ENCODE peak calls at places on chromosomes 6 and 20, in seven cellular contexts. O, G, X, N, U, C and M are unnamed samples.
A peak's percentile ranks its signal among the peaks of the same experiment; 100 is the strongest.

GRCh38 chr6:37251211-37251610 is 6.4 kb upstream of the TBC1D22B start:
- DNase-seq in X (no peak), O (no peak), N (no peak), C (no peak), U (no peak), G (no peak), M (no peak)

GRCh38 chr6:6516643-6517042 is 71.9 kb upstream of the LY86 start:
- DNase-seq in C (no peak), N (no peak), O (peak; percentile 26), X (no peak), G (no peak), U (no peak), M (no peak)

GRCh38 chr20:32227316-32227715 is 19.6 kb downstream of the POFUT1 start:
- DNase-seq in U (no peak), G (no peak), C (no peak), X (no peak), O (no peak), N (no peak), M (no peak)

GRCh38 chr6:140879861-140880260 is 1252.9 kb upstream of the GJE1 start:
- DNase-seq in U (no peak), N (no peak), X (no peak), G (no peak), O (no peak), C (peak; percentile 13), M (no peak)

GRCh38 chr6:152697634-152698033 is at the start of gene MYCT1:
- DNase-seq in C (no peak), O (no peak), U (no peak), X (no peak), N (no peak), G (no peak), M (no peak)

GRCh38 chr6:40906759-40907158 is 132.3 kb downstream of the UNC5CL start:
- DNase-seq in U (no peak), X (no peak), N (no peak), C (no peak), O (no peak), G (no peak), M (no peak)

GRCh38 chr6:148450866-148451265 is 108.2 kb downstream of the SASH1 start:
- DNase-seq in O (no peak), U (no peak), N (no peak), C (no peak), G (no peak), X (no peak), M (no peak)

GRCh38 chr20:47691632-47692031 is 93.6 kb downstream of the SULF2 start:
- DNase-seq in U (no peak), X (no peak), C (no peak), G (no peak), O (no peak), N (no peak), M (no peak)

GRCh38 chr6:116399287-116399686 is 28.5 kb downstream of the DSE start:
- DNase-seq in N (no peak), U (no peak), O (no peak), C (no peak), G (no peak), X (no peak), M (no peak)

GRCh38 chr6:31222496-31222895 is 49.4 kb downstream of the HLA-C start:
- DNase-seq in X (no peak), G (no peak), U (no peak), O (no peak), N (no peak), C (no peak), M (no peak)

GRCh38 chr6:107083921-107084320 is 31.4 kb downstream of the BEND3 start:
- DNase-seq in O (no peak), X (no peak), G (no peak), N (no peak), C (no peak), U (no peak), M (no peak)

GRCh38 chr6:37284781-37285180 is 26.8 kb upstream of the TMEM217 start:
- DNase-seq in O (no peak), C (no peak), U (no peak), G (no peak), X (no peak), N (no peak), M (no peak)